ENCODE peak calls at places on chromosomes 11 and 22, in five cellular contexts. A, Q, F, Y and K are unnamed samples.

GRCh38 chr11:60455531-60456042 is at the start of gene MS4A1:
- DNase-seq in A (no peak), Q (no peak), F (no peak), Y (no peak), K (no peak)

GRCh38 chr11:121656333-121657090 is 203.7 kb upstream of the SORL1-AS1 start:
- DNase-seq in A (no peak), Q (no peak), F (no peak), Y (no peak), K (no peak)

GRCh38 chr11:36024716-36025115 is 80.9 kb downstream of the LDLRAD3 start:
- DNase-seq in A (peak; percentile 42), Q (no peak), F (no peak), Y (no peak), K (no peak)

GRCh38 chr11:57772562-57772961 is 11.0 kb downstream of the CTNND1 start:
- DNase-seq in A (no peak), Q (no peak), F (no peak), Y (no peak), K (no peak)

GRCh38 chr11:16785520-16786128 is 47.2 kb downstream of the C11orf58 start:
- DNase-seq in A (peak; percentile 68), Q (no peak), F (peak; percentile 77), Y (peak; percentile 77), K (peak; percentile 83)

GRCh38 chr11:6371825-6372224 is 18.4 kb upstream of the SMPD1 start:
- DNase-seq in A (no peak), Q (no peak), F (no peak), Y (no peak), K (no peak)

GRCh38 chr11:69416123-69416475 is 65.4 kb upstream of the LINC01488 start:
- DNase-seq in A (no peak), Q (no peak), F (no peak), Y (no peak), K (no peak)

GRCh38 chr11:130434521-130435223 is 6.3 kb upstream of the ADAMTS8 start:
- DNase-seq in A (peak; percentile 66), Q (no peak), F (peak; percentile 68), Y (peak; percentile 75), K (peak; percentile 89)

GRCh38 chr11:92929168-92930053 is 40.0 kb upstream of the MTNR1B start:
- DNase-seq in A (no peak), Q (no peak), F (no peak), Y (peak; percentile 9), K (no peak)

GRCh38 chr11:9047986-9048522 is 43.3 kb downstream of the SCUBE2 start:
- DNase-seq in A (no peak), Q (peak; percentile 23), F (no peak), Y (peak; percentile 79), K (peak; percentile 55)

GRCh38 chr11:92087916-92088537 is 136.6 kb upstream of the FAT3 start:
- DNase-seq in A (no peak), Q (no peak), F (no peak), Y (no peak), K (no peak)

GRCh38 chr22:47310601-47311000 is 548.2 kb downstream of the TBC1D22A start:
- DNase-seq in A (no peak), Q (no peak), F (no peak), Y (peak; percentile 16), K (no peak)

GRCh38 chr11:21321530-21321929 is 652.1 kb downstream of the NELL1 start:
- DNase-seq in A (no peak), Q (no peak), F (no peak), Y (no peak), K (no peak)

GRCh38 chr11:27358306-27358705 is 4.7 kb downstream of the CCDC34 start:
- DNase-seq in A (no peak), Q (no peak), F (no peak), Y (peak; percentile 65), K (peak; percentile 47)

GRCh38 chr11:130001491-130002351 is 914 bp downstream of the PRDM10 start:
- DNase-seq in A (peak; percentile 53), Q (no peak), F (no peak), Y (peak; percentile 29), K (peak; percentile 30)

GRCh38 chr11:134139873-134140331 is 71.0 kb downstream of the JAM3 start:
- DNase-seq in A (peak; percentile 65), Q (no peak), F (peak; percentile 65), Y (peak; percentile 85), K (peak; percentile 92)

GRCh38 chr11:76911415-76911808 is 50.7 kb downstream of the ACER3 start:
- DNase-seq in A (no peak), Q (no peak), F (no peak), Y (no peak), K (no peak)

GRCh38 chr11:11582261-11582701 is 39.5 kb downstream of the GALNT18 start:
- DNase-seq in A (no peak), Q (no peak), F (no peak), Y (no peak), K (peak; percentile 2)

GRCh38 chr11:94926698-94927237 is 46.6 kb downstream of the CWC15 start:
- DNase-seq in A (no peak), Q (peak; percentile 79), F (peak; percentile 74), Y (peak; percentile 97), K (peak; percentile 98)

GRCh38 chr11:77397631-77398030 is 76.3 kb downstream of the PAK1 start:
- DNase-seq in A (no peak), Q (no peak), F (no peak), Y (no peak), K (no peak)

GRCh38 chr11:10395196-10395897 is 59.7 kb upstream of the AMPD3 start:
- DNase-seq in A (no peak), Q (no peak), F (no peak), Y (no peak), K (no peak)

GRCh38 chr22:16783930-16784354 is 41.3 kb downstream of the XKR3 start:
- DNase-seq in A (peak; percentile 8), Q (no peak), F (no peak), Y (no peak), K (no peak)
- TF ChIP-seq CTCF in A (peak; percentile 31), Q (no peak), F (no peak), Y (peak; percentile 31), K (no peak)

DNA sequence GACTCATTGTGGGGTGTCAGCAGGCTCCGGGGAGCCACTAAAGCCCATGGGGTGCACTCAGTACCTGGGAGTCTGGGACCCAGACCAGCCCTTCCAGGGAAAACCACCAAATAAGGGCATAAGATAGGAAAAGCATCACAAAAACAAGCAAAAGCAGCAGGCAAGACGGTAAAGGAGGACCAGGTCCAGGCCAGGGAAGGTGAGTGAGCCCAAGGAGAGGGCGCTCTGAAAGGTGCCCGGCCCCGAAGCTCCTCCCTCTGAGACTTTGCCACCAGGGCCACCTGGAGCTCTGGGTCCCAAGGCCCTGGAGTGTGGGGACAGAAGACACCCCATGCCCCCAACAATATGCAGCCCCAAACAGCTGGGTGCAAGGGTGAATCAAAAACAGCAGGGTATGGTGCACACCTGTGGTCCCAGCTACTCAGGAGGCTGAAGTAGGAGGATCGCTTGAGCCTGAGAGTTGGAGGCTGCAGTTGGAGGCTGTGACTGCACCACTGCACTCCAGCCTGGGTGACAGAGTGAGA is 5.2 kb upstream of the IL17REL start:
- DNase-seq in A (no peak), Q (no peak), F (no peak), Y (no peak), K (no peak)
- H3K4me3 ChIP-seq in A (no peak overlapping the region), Q (no peak overlapping the region), F (no peak overlapping the region), Y (no peak overlapping the region), K (no peak overlapping the region)

GRCh38 chr22:27681037-27681436 is 120.5 kb downstream of the MN1 start:
- DNase-seq in A (no peak), Q (no peak), F (no peak), Y (no peak), K (no peak)

GRCh38 chr22:27679722-27680488 is 121.7 kb downstream of the MN1 start:
- DNase-seq in A (no peak), Q (no peak), F (no peak), Y (no peak), K (no peak)

GRCh38 chr22:27680636-27681035 is 120.9 kb downstream of the MN1 start:
- DNase-seq in A (no peak), Q (no peak), F (no peak), Y (no peak), K (no peak)

GRCh38 chr22:27684856-27685255 is 116.7 kb downstream of the MN1 start:
- DNase-seq in A (no peak), Q (no peak), F (no peak), Y (no peak), K (peak; percentile 39)

GRCh38 chr22:27682438-27682837 is 119.1 kb downstream of the MN1 start:
- DNase-seq in A (no peak), Q (no peak), F (no peak), Y (no peak), K (no peak)
- TF ChIP-seq CTCF in A (peak; percentile 60), Q (no peak), F (no peak), Y (peak; percentile 18), K (peak; percentile 28)

GRCh38 chr22:39246217-39246616 is 1.4 kb upstream of the PDGFB start:
- DNase-seq in A (no peak), Q (no peak), F (no peak), Y (no peak), K (no peak)
- H3K4me3 ChIP-seq in A (no peak overlapping the region), Q (no peak overlapping the region), F (no peak overlapping the region), Y (no peak overlapping the region), K (no peak overlapping the region)

DNA sequence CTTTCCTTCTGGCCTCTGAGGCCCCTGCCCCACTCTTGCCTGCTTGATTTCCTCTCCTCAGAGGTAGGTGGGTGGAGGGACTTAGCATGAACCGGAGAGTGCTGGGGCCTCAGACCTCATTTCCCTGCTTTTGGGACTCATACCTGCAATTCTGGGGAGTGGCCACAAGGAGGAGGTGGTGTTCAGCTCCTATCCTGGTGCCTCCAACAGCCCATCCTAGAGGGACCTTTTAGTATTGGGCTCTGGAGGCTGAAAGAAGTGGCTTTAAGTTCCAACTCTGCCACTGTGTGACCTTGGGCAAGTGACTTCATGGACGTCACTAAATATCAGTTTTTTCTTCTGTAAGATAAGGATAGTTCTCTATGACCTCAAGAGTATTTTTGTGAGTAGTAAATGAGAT is 98.6 kb downstream of the KIAA1671 start:
- DNase-seq in A (no peak), Q (no peak), F (no peak), Y (no peak), K (no peak)
- TF ChIP-seq CTCF in A (peak; percentile 66), Q (peak; percentile 10), F (no peak), Y (peak; percentile 34), K (peak; percentile 48)

GRCh38 chr11:103676413-103676812 is 360.0 kb upstream of the DDI1 start:
- DNase-seq in A (no peak), Q (no peak), F (no peak), Y (peak; percentile 73), K (no peak)
- H3K4me3 ChIP-seq in A (no peak overlapping the region), Q (no peak overlapping the region), F (no peak overlapping the region), Y (no peak overlapping the region), K (no peak overlapping the region)